ENCODE peak calls at places on chromosomes 6 and 20, in four cellular contexts. Q, V, Z and B are unnamed samples.

GRCh38 chr6:42177514-42178364 is 4.6 kb downstream of the GUCA1A start:
- DNase-seq in Q (peak), V (peak), Z (no peak), B (no peak)

GRCh38 chr6:29826271-29826670 is 1.4 kb upstream of the HLA-G start:
- DNase-seq in Q (no peak), V (no peak), Z (no peak), B (no peak)

GRCh38 chr6:27582928-27583725 is 110.2 kb upstream of the ZNF184 start:
- DNase-seq in Q (peak), V (peak), Z (no peak), B (peak)

GRCh38 chr20:58112017-58112781 is 116.3 kb downstream of the ANKRD60 start:
- DNase-seq in Q (no peak), V (no peak), Z (peak), B (peak)

GRCh38 chr20:38337561-38338140 is 8.6 kb upstream of the LBP start:
- DNase-seq in Q (peak), V (peak), Z (no peak), B (no peak)

GRCh38 chr6:130624046-130624445 is 203.2 kb upstream of the SMLR1 start:
- DNase-seq in Q (no peak), V (no peak), Z (peak), B (peak)

GRCh38 chr6:126367849-126368248 is 27.9 kb downstream of the CENPW start:
- DNase-seq in Q (no peak), V (no peak), Z (no peak), B (no peak)

GRCh38 chr6:25369450-25370086 is 90.4 kb downstream of the CARMIL1 start:
- DNase-seq in Q (no peak), V (no peak), Z (no peak), B (no peak)

GRCh38 chr6:31927242-31927867 is at the start of gene C2:
- DNase-seq in Q (no peak), V (no peak), Z (no peak), B (no peak)

GRCh38 chr6:31918069-31918725 is 9.3 kb upstream of the C2 start:
- DNase-seq in Q (no peak), V (no peak), Z (no peak), B (no peak)

GRCh38 chr6:31920803-31921202 is 6.7 kb upstream of the C2 start:
- DNase-seq in Q (no peak), V (no peak), Z (no peak), B (no peak)

GRCh38 chr6:31919624-31920303 is 7.8 kb upstream of the C2 start:
- DNase-seq in Q (no peak), V (no peak), Z (no peak), B (no peak)

GRCh38 chr6:31922942-31923341 is 4.6 kb upstream of the C2 start:
- DNase-seq in Q (no peak), V (no peak), Z (no peak), B (no peak)
- TF ChIP-seq MXI1 in Q (no peak), V (no peak), Z (no peak), B (no peak)

GRCh38 chr6:74073429-74073828 is 377.4 kb downstream of the CD109 start:
- DNase-seq in Q (no peak), V (no peak), Z (no peak), B (peak)
- H2AFZ ChIP-seq in Q (no peak), V (no peak), Z (no peak), B (no peak)

DNA sequence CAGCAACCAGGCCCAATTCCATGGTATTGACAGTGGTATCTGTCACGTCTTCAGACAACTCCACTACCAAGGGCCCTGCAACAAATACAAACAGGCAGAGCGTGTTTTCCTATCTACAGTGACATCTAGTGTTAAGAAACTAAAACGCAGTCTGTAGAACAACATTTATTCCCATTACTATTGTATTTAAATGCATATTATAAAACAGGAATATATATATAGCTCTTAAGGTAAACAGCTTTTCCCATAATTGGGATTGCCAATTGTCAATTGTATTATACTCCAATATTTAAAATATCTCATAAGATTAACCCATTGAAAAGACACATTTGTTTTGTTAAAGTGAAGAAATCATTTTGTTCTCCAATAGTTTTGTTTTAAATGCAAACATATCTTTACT is 97.2 kb downstream of the KIF16B start:
- DNase-seq in Q (peak), V (peak), Z (peak), B (peak)
- TF ChIP-seq RCOR1 in Q (no peak), V (no peak), Z (no peak), B (no peak)

DNA sequence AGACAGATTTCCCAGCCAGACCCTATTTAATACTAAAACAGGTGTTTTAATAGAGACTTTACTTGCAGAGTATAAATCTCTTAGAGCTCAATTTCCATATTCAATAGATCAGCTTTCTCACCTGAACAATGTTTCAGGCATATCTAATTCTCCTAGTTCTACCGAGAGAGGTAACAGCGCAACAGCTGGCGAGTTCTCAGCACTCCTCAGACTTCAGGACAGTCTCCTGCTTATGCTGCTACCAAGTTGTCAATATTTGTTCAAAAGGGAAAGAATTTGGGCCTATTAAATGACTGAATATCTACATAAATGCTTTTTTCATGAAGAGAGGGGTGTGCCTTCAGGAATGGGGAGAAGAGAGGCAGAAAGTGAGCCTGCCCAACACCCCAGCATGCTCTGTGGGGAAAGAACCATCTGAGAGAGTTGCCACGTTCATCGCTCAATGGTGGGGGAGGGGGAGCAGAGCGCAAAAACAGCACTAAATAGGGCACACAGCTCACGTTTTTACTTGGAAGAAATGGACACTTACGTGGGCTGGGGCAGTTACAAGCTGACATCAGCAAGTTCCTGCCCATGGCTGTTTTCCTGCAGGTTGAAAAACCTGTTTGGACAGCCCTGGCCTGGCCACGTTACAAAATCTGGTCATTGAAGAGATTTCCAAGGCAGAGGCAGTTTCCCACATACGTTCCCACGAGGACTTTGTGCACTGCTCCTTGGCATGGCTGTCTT is 38.0 kb downstream of the EZR start:
- DNase-seq in Q (no peak), V (no peak), Z (no peak), B (no peak)
- TF ChIP-seq MXI1 in Q (no peak), V (no peak), Z (no peak), B (no peak)

DNA sequence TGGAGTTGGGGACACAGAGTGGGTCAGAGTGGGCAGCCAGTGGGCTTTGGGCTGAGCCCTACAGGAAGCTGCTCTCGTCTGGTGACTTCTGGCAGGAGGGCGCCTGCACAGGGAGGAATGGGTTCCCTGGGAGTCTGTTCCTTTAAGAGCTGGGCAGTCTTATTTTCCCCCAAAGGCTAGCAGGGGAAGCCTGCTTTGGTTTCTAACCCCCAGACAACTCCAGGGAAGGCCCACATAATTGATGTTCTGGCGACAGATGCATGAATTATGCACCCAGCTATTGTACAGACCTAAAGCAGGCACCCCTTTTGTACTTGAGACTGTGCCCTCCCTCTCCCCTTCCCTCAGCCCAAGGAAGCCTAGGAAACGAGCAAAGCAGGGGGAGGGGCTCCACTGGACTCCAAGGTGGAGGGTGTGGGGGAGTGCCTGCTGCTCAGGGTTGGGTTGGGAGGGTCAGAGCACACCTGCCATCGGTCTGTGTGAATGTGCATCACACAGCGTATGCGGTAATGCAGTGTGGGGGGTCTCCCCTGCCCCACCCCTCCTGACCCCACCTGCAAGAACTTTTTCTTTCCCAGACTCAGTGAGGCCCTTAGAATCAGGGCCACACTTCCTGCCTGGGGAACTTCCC is 102.1 kb downstream of the KCNB1 start:
- DNase-seq in Q (no peak), V (no peak), Z (no peak), B (no peak)
- H2AFZ ChIP-seq in Q (no peak), V (no peak), Z (no peak), B (no peak)

DNA sequence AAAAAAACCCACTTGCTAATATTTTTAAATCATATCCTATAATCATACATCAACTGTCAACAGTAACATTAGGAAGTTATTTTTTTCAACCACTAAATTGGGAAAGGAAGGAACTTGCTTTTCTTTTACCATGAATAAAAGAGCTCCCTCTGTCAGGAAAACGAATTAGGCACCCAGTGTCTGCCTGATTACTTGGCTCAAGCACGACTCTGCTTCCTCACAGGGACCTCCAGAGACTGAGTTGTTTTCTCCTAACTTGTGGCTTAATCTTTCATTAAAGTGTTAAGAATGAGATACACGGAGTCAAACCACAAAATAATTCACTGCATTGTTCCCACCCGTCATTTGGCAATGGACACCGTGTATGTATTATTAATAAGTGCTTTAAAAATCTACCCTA is 1405.1 kb upstream of the EYS start:
- DNase-seq in Q (no peak), V (no peak), Z (no peak), B (no peak)
- TF ChIP-seq RCOR1 in Q (no peak), V (no peak), Z (no peak), B (no peak)